ENCODE peak calls at places on chromosomes 6 and 20, in six cellular contexts. U, X, V, Q, T and S are unnamed samples.

GRCh38 chr20:50278684-50279531 is 88.3 kb downstream of the CEBPB start:
- DNase-seq in X (peak; percentile 43), U (no peak), Q (no peak), V (no peak), T (peak; percentile 93), S (peak; percentile 87)

GRCh38 chr20:45426621-45427020 is 10.7 kb downstream of the PIGT start:
- DNase-seq in V (no peak), X (no peak), Q (no peak), T (no peak), U (no peak), S (no peak)

GRCh38 chr20:8764289-8764962 is 304.5 kb upstream of the PLCB4 start:
- DNase-seq in U (no peak), V (peak; percentile 58), Q (no peak), X (peak; percentile 9), T (no peak), S (no peak)

GRCh38 chr20:23515250-23515939 is 24.5 kb downstream of the CST8 start:
- DNase-seq in X (no peak), U (no peak), V (no peak), T (no peak), Q (no peak), S (no peak)

GRCh38 chr6:166253277-166254229 is 54.6 kb downstream of the PRR18 start:
- DNase-seq in X (no peak), V (no peak), T (peak; percentile 78), Q (no peak), U (peak; percentile 45), S (peak; percentile 80)

GRCh38 chr6:62942000-62942399 is 269.3 kb upstream of the FKBP1C start:
- DNase-seq in Q (no peak), T (no peak), U (no peak), X (no peak), V (no peak), S (no peak)

GRCh38 chr20:4026093-4026601 is 10.8 kb upstream of the RNF24 start:
- DNase-seq in Q (no peak), X (peak; percentile 87), U (no peak), V (peak; percentile 74), T (peak; percentile 38), S (no peak)

GRCh38 chr6:37665309-37665708 is 32.4 kb downstream of the MDGA1 start:
- DNase-seq in X (no peak), U (no peak), T (no peak), Q (no peak), V (no peak), S (no peak)